ENCODE peak calls at places on chromosomes 2 and 18, in five cellular contexts. R is A673, F is activated T-cell treated with anti-CD3 and anti-CD28 coated beads for 1 hour, Z is LHCN-M2, Y is GM12878. V is an unnamed sample.

GRCh38 chr18:37247499-37248161 is 318.0 kb downstream of the CELF4 start:
- DNase-seq in R (no peak), F (no peak), Z (no peak), Y (no peak), V (no peak)

GRCh38 chr2:197170137-197170682 is 140.4 kb downstream of the ANKRD44 start:
- DNase-seq in R (no peak), F (no peak), Z (no peak), Y (no peak), V (no peak)

GRCh38 chr18:70641156-70641775 is 352.4 kb downstream of the SOCS6 start:
- DNase-seq in R (no peak), F (no peak), Z (no peak), Y (no peak), V (no peak)

GRCh38 chr2:10884530-10885478 is 26.9 kb upstream of the KCNF1 start:
- DNase-seq in R (peak; percentile 97), F (no peak), Z (no peak), Y (peak; percentile 31), V (no peak)

GRCh38 chr2:19883971-19884720 is 17.6 kb downstream of the TTC32 start:
- DNase-seq in R (no peak), F (no peak), Z (no peak), Y (no peak), V (no peak)

GRCh38 chr2:236501531-236501930 is 68.1 kb upstream of the ACKR3 start:
- DNase-seq in R (no peak), F (no peak), Z (no peak), Y (no peak), V (no peak)

GRCh38 chr18:59114160-59114559 is 25.5 kb upstream of the SEC11C start:
- DNase-seq in R (peak; percentile 77), F (no peak), Z (no peak), Y (no peak), V (no peak)

GRCh38 chr18:37783771-37784170 is 218.2 kb upstream of the CELF4 start:
- DNase-seq in R (no peak), F (no peak), Z (no peak), Y (no peak), V (no peak)

GRCh38 chr2:75047189-75047812 is 88.9 kb downstream of the POLE4 start:
- DNase-seq in R (no peak), F (no peak), Z (peak; percentile 49), Y (no peak), V (no peak)

GRCh38 chr2:232203936-232204335 is 174.6 kb upstream of the ALPP start:
- DNase-seq in R (no peak), F (no peak), Z (peak; percentile 30), Y (no peak), V (no peak)

GRCh38 chr2:74530239-74531161 is 767 bp downstream of the HTRA2 start:
- DNase-seq in R (peak; percentile 42), F (peak; percentile 30), Z (peak; percentile 31), Y (peak; percentile 74), V (peak; percentile 35)

GRCh38 chr2:70029814-70030409 is 57.4 kb upstream of the PCBP1 start:
- DNase-seq in R (peak; percentile 95), F (no peak), Z (peak; percentile 59), Y (no peak), V (peak; percentile 81)

V was measured in SK-MEL-5.